ENCODE peak calls at places on chromosomes 7 and 10, in five cellular contexts. V is endodermal cell; L is CD4-positive, alpha-beta T cell; C is heart left ventricle; R is kidney. S is an unnamed sample.
A peak's percentile ranks its signal among the peaks of the same experiment; 100 is the strongest.

GRCh38 chr10:91215384-91215783 is 5.1 kb upstream of the PCGF5 start:
- DNase-seq in V (no peak), L (no peak), C (no peak), R (no peak), S (no peak)

GRCh38 chr10:5563991-5564536 is 39.3 kb downstream of the CALML3 start:
- DNase-seq in V (peak; percentile 49), L (peak; percentile 69), C (no peak), R (peak; percentile 66), S (no peak)

GRCh38 chr7:23546897-23547572 is 15.3 kb upstream of the TRA2A start:
- DNase-seq in V (peak; percentile 93), L (peak; percentile 69), C (peak; percentile 45), R (no peak), S (peak; percentile 81)

GRCh38 chr7:66150471-66150870 is 35.8 kb downstream of the CRCP start:
- DNase-seq in V (no peak), L (no peak), C (peak; percentile 79), R (peak; percentile 78), S (no peak)

GRCh38 chr7:7779888-7780287 is 61.5 kb upstream of the RPA3 start:
- DNase-seq in V (no peak), L (no peak), C (no peak), R (no peak), S (no peak)

GRCh38 chr10:102565793-102566192 is 62.0 kb downstream of the SUFU start:
- DNase-seq in V (peak; percentile 93), L (no peak), C (no peak), R (no peak), S (no peak)

GRCh38 chr10:62352356-62352963 is 21.7 kb upstream of the ZNF365 start:
- DNase-seq in V (no peak), L (no peak), C (no peak), R (no peak), S (no peak)

GRCh38 chr7:122337011-122337410 is 32.5 kb upstream of the FEZF1 start:
- DNase-seq in V (no peak), L (no peak), C (no peak), R (no peak), S (no peak)

GRCh38 chr7:89618269-89618668 is 536.0 kb upstream of the STEAP1 start:
- DNase-seq in V (no peak), L (no peak), C (no peak), R (no peak), S (no peak)

GRCh38 chr10:121645696-121646095 is 47.5 kb upstream of the FGFR2 start:
- DNase-seq in V (no peak), L (no peak), C (no peak), R (no peak), S (no peak)

GRCh38 chr7:1646957-1647891 is 22.9 kb upstream of the ELFN1 start:
- DNase-seq in V (peak; percentile 37), L (no peak), C (peak; percentile 65), R (peak; percentile 86), S (no peak)

GRCh38 chr10:123635745-123636144 is 30.4 kb upstream of the GPR26 start:
- DNase-seq in V (peak; percentile 52), L (no peak), C (no peak), R (no peak), S (no peak)

GRCh38 chr7:8511810-8512209 is 78.4 kb downstream of the NXPH1 start:
- DNase-seq in V (no peak), L (no peak), C (peak; percentile 29), R (no peak), S (no peak)

GRCh38 chr7:148662646-148663045 is 36.1 kb upstream of the CUL1 start:
- DNase-seq in V (no peak), L (no peak), C (no peak), R (no peak), S (no peak)

GRCh38 chr10:34721201-34721840 is 93.8 kb downstream of the PARD3 start:
- DNase-seq in V (no peak), L (no peak), C (no peak), R (no peak), S (no peak)

GRCh38 chr7:5429253-5429856 is 5.7 kb upstream of the TNRC18 start:
- DNase-seq in V (no peak), L (no peak), C (peak; percentile 65), R (peak; percentile 88), S (no peak)

GRCh38 chr10:102802920-102803534 is 34.2 kb downstream of the CYP17A1 start:
- DNase-seq in V (peak; percentile 84), L (no peak), C (no peak), R (no peak), S (peak; percentile 58)

GRCh38 chr10:61760943-61761824 is 98.5 kb downstream of the CABCOCO1 start:
- DNase-seq in V (no peak), L (no peak), C (no peak), R (no peak), S (no peak)

GRCh38 chr7:96118449-96119001 is 203.4 kb downstream of the SLC25A13 start:
- DNase-seq in V (peak; percentile 60), L (no peak), C (no peak), R (no peak), S (no peak)

GRCh38 chr10:99827906-99828305 is 45.5 kb downstream of the ABCC2 start:
- DNase-seq in V (no peak), L (no peak), C (no peak), R (no peak), S (no peak)

GRCh38 chr7:435518-436366 is 83.9 kb downstream of the PDGFA start:
- DNase-seq in V (no peak), L (no peak), C (peak; percentile 50), R (no peak), S (no peak)

GRCh38 chr10:62244785-62245595 is 23.7 kb downstream of the RTKN2 start:
- DNase-seq in V (no peak), L (no peak), C (no peak), R (no peak), S (peak; percentile 41)

GRCh38 chr10:3347413-3348147 is 175.0 kb upstream of the PITRM1 start:
- DNase-seq in V (no peak), L (no peak), C (no peak), R (no peak), S (no peak)

DNA sequence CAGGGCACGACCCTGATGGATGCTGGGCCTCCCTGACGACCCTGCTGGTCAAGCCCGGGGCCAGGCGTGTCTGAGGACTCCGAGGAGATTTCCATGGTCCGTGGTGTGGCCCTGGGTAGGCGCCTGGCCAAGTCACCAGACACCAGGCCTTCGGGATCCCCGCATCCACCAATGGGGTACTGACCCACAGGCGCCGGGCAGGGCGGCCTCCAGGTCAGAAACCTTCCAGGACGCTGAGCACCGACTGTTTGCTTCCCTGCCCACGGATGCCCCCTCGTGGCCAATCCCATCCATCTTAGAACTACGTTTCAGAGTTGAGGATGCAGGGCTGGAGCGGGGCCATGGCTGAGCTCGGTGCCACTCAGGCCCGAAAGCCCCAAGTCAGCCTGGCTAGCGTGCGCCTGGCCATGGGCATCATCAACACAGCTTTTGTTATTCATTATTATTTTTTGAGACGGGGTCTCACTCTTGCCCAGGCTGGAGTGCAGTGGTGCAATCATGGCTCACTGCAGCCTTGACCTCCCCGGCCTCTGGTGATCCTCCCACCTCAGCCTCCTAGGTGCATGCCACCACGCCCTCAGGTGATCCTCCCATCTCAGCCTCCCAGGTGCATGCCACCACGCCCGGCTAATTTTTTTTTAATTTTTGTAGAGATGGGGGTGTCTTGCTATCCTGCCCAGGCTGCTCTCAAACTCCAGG is 7.1 kb upstream of the AMZ1 start:
- DNase-seq in V (peak; percentile 95), L (peak; percentile 40), C (peak; percentile 88), R (peak; percentile 89), S (peak; percentile 83)
- TF ChIP-seq CTCF in V (peak; percentile 83), L (peak; percentile 57), C (peak; percentile 80), R (peak; percentile 84), S (peak; percentile 50)

DNA sequence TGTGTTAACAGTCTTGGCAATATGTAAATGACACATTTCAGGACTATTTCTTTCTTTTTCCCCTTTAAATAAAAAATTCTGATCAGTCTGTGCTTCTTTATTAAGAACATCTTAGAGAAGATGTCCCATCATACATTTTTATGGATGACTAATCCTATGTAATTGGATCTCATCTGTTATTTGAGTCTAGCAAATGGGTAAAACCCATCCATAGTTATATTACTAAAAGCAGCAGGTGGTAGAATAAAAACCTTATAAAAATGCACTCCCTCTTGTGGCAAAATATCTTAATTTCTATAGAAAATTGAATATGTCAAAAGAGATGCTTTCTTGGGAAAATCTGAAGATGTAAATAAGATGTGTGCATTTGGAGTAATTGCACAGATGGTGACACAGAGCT is 35.3 kb downstream of the TRRAP start:
- DNase-seq in V (no peak), L (no peak), C (no peak), R (no peak), S (no peak)
- TF ChIP-seq CTCF in V (no peak), L (no peak), C (no peak), R (no peak), S (no peak)

DNA sequence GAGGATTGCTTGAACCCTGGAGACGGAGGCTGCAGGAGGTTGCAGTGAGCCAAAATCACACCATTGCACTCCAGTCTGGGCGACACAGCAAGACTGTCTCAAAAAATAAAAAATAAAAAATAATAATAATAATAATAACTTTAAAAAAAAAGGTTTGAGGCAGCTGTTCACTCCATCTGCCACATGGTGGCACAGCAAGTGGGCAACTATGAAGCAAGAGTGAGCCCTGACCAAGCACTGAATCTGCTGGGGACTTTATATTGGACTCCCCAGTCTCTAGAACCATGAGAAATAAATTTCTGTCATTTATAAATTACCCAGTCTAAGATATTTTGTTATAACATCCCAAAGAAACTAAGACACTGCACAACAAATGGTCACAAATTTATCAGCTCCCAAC is 14.6 kb upstream of the BRI3 start:
- DNase-seq in V (no peak), L (no peak), C (no peak), R (no peak), S (no peak)
- TF ChIP-seq CTCF in V (peak; percentile 58), L (no peak), C (no peak), R (no peak), S (no peak)

DNA sequence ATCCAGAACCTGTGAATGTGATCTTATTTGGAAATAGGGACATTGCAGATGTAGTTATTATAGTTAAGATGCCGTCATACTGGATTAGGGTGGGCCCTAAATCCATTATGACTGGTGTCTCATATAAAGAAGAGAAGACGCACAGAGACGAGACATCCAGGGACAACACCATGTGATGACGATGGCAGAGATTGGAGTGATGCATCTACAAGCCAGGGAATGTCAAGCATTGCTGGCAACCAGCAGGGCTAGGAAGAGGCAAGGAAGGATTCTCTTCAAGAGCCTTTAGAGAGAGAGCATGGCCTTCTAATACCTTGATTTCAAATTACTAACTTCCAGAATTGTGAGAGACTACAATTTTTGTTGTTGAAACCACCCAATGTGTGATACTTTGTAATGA is 345.8 kb downstream of the PTEN start:
- DNase-seq in V (no peak), L (no peak), C (no peak), R (no peak), S (no peak)
- TF ChIP-seq CTCF in V (no peak), L (no peak), C (no peak), R (no peak), S (no peak)

GRCh38 chr7:22292519-22292918 is 64.4 kb downstream of the RAPGEF5 start:
- DNase-seq in V (no peak), L (no peak), C (no peak), R (no peak), S (no peak)

GRCh38 chr7:22295402-22296264 is 61.3 kb downstream of the RAPGEF5 start:
- DNase-seq in V (no peak), L (no peak), C (no peak), R (no peak), S (no peak)

GRCh38 chr7:22300839-22301238 is 56.1 kb downstream of the RAPGEF5 start:
- DNase-seq in V (no peak), L (no peak), C (no peak), R (no peak), S (no peak)

GRCh38 chr7:22296265-22296566 is 60.7 kb downstream of the RAPGEF5 start:
- DNase-seq in V (no peak), L (no peak), C (no peak), R (no peak), S (no peak)

GRCh38 chr7:22296916-22297315 is 60.0 kb downstream of the RAPGEF5 start:
- DNase-seq in V (no peak), L (no peak), C (no peak), R (no peak), S (no peak)
- TF ChIP-seq CTCF in V (peak; percentile 36), L (no peak), C (no peak), R (no peak), S (peak; percentile 15)

S was measured in GM13976.